ENCODE peak calls at places on chromosomes 5 and 9, in eight cellular contexts. J, G, X, P, W, Q, V and E are unnamed samples.
A peak's percentile ranks its signal among the peaks of the same experiment; 100 is the strongest.

GRCh38 chr5:109078448-109078847 is 330.8 kb downstream of the FER start:
- DNase-seq in W (no peak), J (no peak), G (no peak), Q (no peak), V (no peak), X (no peak), P (no peak), E (no peak)

GRCh38 chr9:5799314-5799713 is 33.6 kb downstream of the ERMP1 start:
- DNase-seq in G (no peak), J (peak; percentile 16), Q (peak; percentile 54), X (no peak), V (peak; percentile 80), P (peak; percentile 6), W (no peak), E (peak; percentile 14)

GRCh38 chr9:13614060-13614459 is 334.6 kb upstream of the MPDZ start:
- DNase-seq in W (no peak), P (no peak), Q (no peak), J (no peak), V (no peak), G (no peak), X (no peak), E (no peak)

GRCh38 chr9:37625262-37626147 is 25.2 kb upstream of the FRMPD1 start:
- DNase-seq in P (no peak), W (no peak), Q (no peak), J (no peak), V (no peak), G (no peak), X (no peak), E (no peak)

GRCh38 chr9:87227456-87227855 is 270.2 kb upstream of the DAPK1 start:
- DNase-seq in X (no peak), G (no peak), P (no peak), Q (no peak), V (no peak), J (no peak), W (no peak), E (no peak)

GRCh38 chr9:5489630-5490484 is 20.5 kb upstream of the PDCD1LG2 start:
- DNase-seq in G (no peak), P (no peak), J (no peak), Q (no peak), W (no peak), X (no peak), V (no peak), E (no peak)

GRCh38 chr5:120630550-120630949 is 166.4 kb downstream of the PRR16 start:
- DNase-seq in P (no peak), X (no peak), W (no peak), J (no peak), Q (no peak), V (no peak), G (no peak), E (no peak)

GRCh38 chr9:3497406-3497805 is 28.4 kb downstream of the RFX3 start:
- DNase-seq in Q (no peak), P (no peak), W (no peak), J (no peak), V (peak; percentile 39), G (no peak), X (no peak), E (no peak)

GRCh38 chr9:129343697-129344375 is 165.8 kb upstream of the IER5L start:
- DNase-seq in Q (no peak), V (peak; percentile 62), J (no peak), W (no peak), P (no peak), X (no peak), G (no peak), E (no peak)

GRCh38 chr5:57482671-57483106 is at the start of gene ACTBL2:
- DNase-seq in P (no peak), W (no peak), V (no peak), J (no peak), Q (no peak), X (no peak), G (no peak), E (no peak)

GRCh38 chr9:128259156-128259555 is 16.7 kb downstream of the GOLGA2 start:
- DNase-seq in Q (no peak), G (no peak), W (no peak), X (no peak), V (no peak), J (no peak), P (no peak), E (no peak)

GRCh38 chr5:146633273-146633672 is 117.3 kb upstream of the GPR151 start:
- DNase-seq in P (no peak), G (no peak), J (peak; percentile 18), V (no peak), X (no peak), W (no peak), Q (no peak), E (no peak)

GRCh38 chr5:78899922-78900362 is 85.2 kb downstream of the ARSB start:
- DNase-seq in V (peak; percentile 73), P (peak; percentile 55), G (no peak), Q (no peak), J (peak; percentile 19), X (no peak), W (no peak), E (peak; percentile 58)

GRCh38 chr5:200985-201384 is 9.7 kb downstream of the LRRC14B start:
- DNase-seq in V (no peak), G (no peak), P (no peak), J (no peak), X (no peak), W (peak; percentile 42), Q (no peak), E (no peak)

GRCh38 chr5:33556330-33557328 is 115.9 kb downstream of the TARS1 start:
- DNase-seq in P (no peak), Q (no peak), J (no peak), V (no peak), X (no peak), G (no peak), W (no peak), E (no peak)

GRCh38 chr5:169906745-169907649 is 73.3 kb downstream of the INSYN2B start:
- DNase-seq in G (no peak), J (peak; percentile 65), X (no peak), W (no peak), V (no peak), Q (no peak), P (no peak), E (no peak)

GRCh38 chr5:137630972-137631370 is 104.9 kb downstream of the KLHL3 start:
- DNase-seq in Q (no peak), W (no peak), X (no peak), V (no peak), G (no peak), J (no peak), P (no peak), E (no peak)

GRCh38 chr5:7877851-7878250 is 8.9 kb downstream of the MTRR start:
- DNase-seq in X (no peak), Q (no peak), P (no peak), J (no peak), G (no peak), V (no peak), W (no peak), E (no peak)

GRCh38 chr5:140153905-140154304 is 21.1 kb upstream of the CYSTM1 start:
- DNase-seq in G (no peak), J (no peak), V (no peak), P (no peak), Q (no peak), X (no peak), W (no peak), E (no peak)

GRCh38 chr5:612498-613424 is 621 bp downstream of the CEP72 start:
- DNase-seq in Q (no peak), J (no peak), V (peak; percentile 52), X (no peak), G (no peak), W (no peak), P (peak; percentile 45), E (no peak)

GRCh38 chr5:151805414-151806225 is 33.9 kb downstream of the G3BP1 start:
- DNase-seq in Q (no peak), J (no peak), P (no peak), W (no peak), X (no peak), V (peak; percentile 46), G (no peak), E (no peak)

GRCh38 chr9:3647652-3648051 is 121.9 kb upstream of the RFX3 start:
- DNase-seq in V (no peak), G (no peak), Q (no peak), J (no peak), X (no peak), W (no peak), P (no peak), E (no peak)

GRCh38 chr9:131319486-131319885 is 30.0 kb downstream of the PLPP7 start:
- DNase-seq in P (no peak), G (no peak), V (no peak), W (peak; percentile 41), Q (no peak), X (peak; percentile 62), J (no peak), E (no peak)

GRCh38 chr5:41083306-41083705 is 12.2 kb upstream of the MROH2B start:
- DNase-seq in Q (no peak), W (no peak), V (peak; percentile 13), X (no peak), P (no peak), G (no peak), J (no peak), E (no peak)

GRCh38 chr5:54523534-54523933 is 6.0 kb downstream of the SNX18 start:
- DNase-seq in J (no peak), V (peak; percentile 50), P (no peak), G (no peak), Q (no peak), W (no peak), X (no peak), E (no peak)

GRCh38 chr5:132819468-132819867 is 6.4 kb downstream of the SOWAHA start:
- DNase-seq in V (no peak), X (no peak), W (no peak), P (no peak), Q (no peak), G (no peak), J (no peak), E (no peak)

GRCh38 chr5:14644623-14645237 is 19.8 kb upstream of the OTULIN start:
- DNase-seq in P (no peak), J (no peak), V (no peak), X (no peak), G (no peak), Q (no peak), W (no peak), E (no peak)

GRCh38 chr5:88692979-88693932 is 189.7 kb downstream of the MEF2C start:
- DNase-seq in W (no peak), Q (no peak), P (no peak), V (no peak), X (no peak), J (no peak), G (no peak), E (no peak)

GRCh38 chr5:83512051-83512745 is 40.7 kb downstream of the VCAN start:
- DNase-seq in V (peak; percentile 45), J (no peak), X (no peak), W (no peak), P (no peak), G (no peak), Q (no peak), E (no peak)

GRCh38 chr5:161897033-161897432 is 49.1 kb downstream of the GABRA1 start:
- DNase-seq in X (no peak), P (no peak), G (no peak), W (no peak), V (no peak), Q (no peak), J (no peak), E (no peak)

GRCh38 chr5:176596689-176597416 is 13.1 kb downstream of the GPRIN1 start:
- DNase-seq in P (no peak), V (no peak), G (peak; percentile 62), W (no peak), J (no peak), X (no peak), Q (no peak), E (peak; percentile 45)

GRCh38 chr5:41509399-41510175 is 814 bp downstream of the PLCXD3 start:
- DNase-seq in J (no peak), W (peak; percentile 86), P (no peak), G (no peak), V (no peak), Q (no peak), X (no peak), E (no peak)

GRCh38 chr5:9513825-9514224 is 32.0 kb downstream of the SEMA5A start:
- DNase-seq in J (no peak), G (no peak), W (no peak), P (no peak), V (peak; percentile 58), Q (no peak), X (no peak), E (no peak)